ENCODE peak calls at places on chromosomes 12 and 14, in six cellular contexts. A is activated CD4-positive, alpha-beta T cell treated with anti-CD3 and anti-CD28 coated beads, Interleukin-2, amount 50 U/mL, for 1 hour; T is left ventricle myocardium superior; X is stimulated activated CD4-positive, alpha-beta T cell treated with anti-CD3 and anti-CD28 coated beads, Interleukin-4, amount 100 ng/mL, for 4 hours; Q is upper lobe of right lung; K is RPMI8226. F is an unnamed sample.

GRCh38 chr12:92362785-92363184 is 217.1 kb upstream of the BTG1 start:
- DNase-seq in A (no peak), T (no peak), X (no peak), Q (no peak), K (peak), F (no peak)

GRCh38 chr14:101880016-101880297 is 84.4 kb upstream of the DYNC1H1 start:
- DNase-seq in A (no peak), T (no peak), X (no peak), Q (no peak), K (no peak), F (no peak)

GRCh38 chr12:121579981-121580868 is 598 bp downstream of the KDM2B start:
- DNase-seq in A (peak), T (peak), X (peak), Q (peak), K (peak), F (peak)

GRCh38 chr12:18549598-18549997 is 188.2 kb downstream of the PLCZ1 start:
- DNase-seq in A (no peak), T (no peak), X (no peak), Q (no peak), K (no peak), F (no peak)

GRCh38 chr14:72383869-72384268 is 451.6 kb downstream of the RGS6 start:
- DNase-seq in A (no peak), T (no peak), X (no peak), Q (no peak), K (no peak), F (no peak)

GRCh38 chr14:65872536-65872935 is 460.0 kb downstream of the FUT8 start:
- DNase-seq in A (no peak), T (no peak), X (no peak), Q (no peak), K (no peak), F (no peak)

GRCh38 chr12:131105736-131106356 is 152.1 kb downstream of the ADGRD1 start:
- DNase-seq in A (peak), T (peak), X (peak), Q (peak), K (no peak), F (no peak)

GRCh38 chr14:76352639-76353281 is 23.2 kb upstream of the ESRRB start:
- DNase-seq in A (peak), T (peak), X (peak), Q (peak), K (peak), F (peak)

GRCh38 chr14:39265741-39266588 is 32.2 kb downstream of the MIA2 start:
- DNase-seq in A (no peak), T (no peak), X (no peak), Q (no peak), K (peak), F (no peak)

GRCh38 chr14:59870277-59871165 is at the start of gene RTN1:
- DNase-seq in A (peak), T (peak), X (no peak), Q (peak), K (peak), F (peak)

GRCh38 chr12:82757059-82757458 is 70.4 kb downstream of the TMTC2 start:
- DNase-seq in A (no peak), T (no peak), X (no peak), Q (no peak), K (no peak), F (no peak)

GRCh38 chr12:50353869-50354593 is 42.4 kb downstream of the FAM186A start:
- DNase-seq in A (no peak), T (no peak), X (no peak), Q (no peak), K (no peak), F (no peak)

GRCh38 chr14:63652406-63652805 is 10.7 kb upstream of the WDR89 start:
- DNase-seq in A (no peak), T (no peak), X (no peak), Q (no peak), K (no peak), F (no peak)

GRCh38 chr14:20934148-20934762 is 21.0 kb upstream of the RNASE2 start:
- DNase-seq in A (peak), T (peak), X (peak), Q (peak), K (peak), F (peak)

GRCh38 chr14:77980475-77981321 is 180.8 kb downstream of the ADCK1 start:
- DNase-seq in A (no peak), T (peak), X (no peak), Q (peak), K (peak), F (peak)

GRCh38 chr12:23039834-23040233 is 414.9 kb downstream of the ETNK1 start:
- DNase-seq in A (no peak), T (no peak), X (no peak), Q (no peak), K (no peak), F (no peak)

GRCh38 chr12:46300906-46301305 is 32.1 kb upstream of the SLC38A1 start:
- DNase-seq in A (no peak), T (peak), X (no peak), Q (no peak), K (peak), F (no peak)

GRCh38 chr12:56315256-56315625 is 547 bp downstream of the CNPY2 start:
- DNase-seq in A (no peak), T (no peak), X (no peak), Q (no peak), K (peak), F (no peak)

GRCh38 chr12:106506691-106507090 is 76.1 kb upstream of the RFX4 start:
- DNase-seq in A (no peak), T (no peak), X (no peak), Q (no peak), K (no peak), F (no peak)

GRCh38 chr14:38098074-38098846 is 109.4 kb upstream of the SSTR1 start:
- DNase-seq in A (no peak), T (no peak), X (no peak), Q (no peak), K (no peak), F (no peak)

GRCh38 chr12:563250-563781 is 99.9 kb downstream of the NINJ2 start:
- DNase-seq in A (peak), T (no peak), X (peak), Q (no peak), K (no peak), F (no peak)

GRCh38 chr12:106974525-106974924 is 12.4 kb downstream of the MTERF2 start:
- DNase-seq in A (no peak), T (no peak), X (no peak), Q (no peak), K (no peak), F (no peak)

GRCh38 chr12:124456652-124457152 is 110.7 kb downstream of the NCOR2 start:
- DNase-seq in A (no peak), T (peak), X (peak), Q (no peak), K (no peak), F (no peak)

GRCh38 chr14:55914771-55915170 is 203.4 kb upstream of the PELI2 start:
- DNase-seq in A (no peak), T (no peak), X (no peak), Q (no peak), K (no peak), F (no peak)

GRCh38 chr12:2609020-2609419 is 185.8 kb upstream of the FKBP4 start:
- DNase-seq in A (no peak), T (no peak), X (no peak), Q (no peak), K (no peak), F (no peak)

GRCh38 chr14:90850487-90850886 is 34.3 kb upstream of the TTC7B start:
- DNase-seq in A (no peak), T (no peak), X (no peak), Q (no peak), K (no peak), F (no peak)

GRCh38 chr14:96114002-96114401 is 74.8 kb downstream of the C14orf132 start:
- DNase-seq in A (no peak), T (no peak), X (no peak), Q (no peak), K (no peak), F (no peak)

GRCh38 chr12:34292736-34293625 is 270.7 kb downstream of the ALG10 start:
- DNase-seq in A (no peak), T (peak), X (no peak), Q (peak), K (peak), F (no peak)

GRCh38 chr12:96516472-96517417 is 27.4 kb downstream of the CFAP54 start:
- DNase-seq in A (peak), T (peak), X (peak), Q (peak), K (peak), F (peak)

GRCh38 chr12:6230321-6231110 is 30.3 kb downstream of the CD9 start:
- DNase-seq in A (peak), T (peak), X (peak), Q (peak), K (peak), F (no peak)

F was measured in progenitor cell of endocrine pancreas.